ENCODE peak calls at places on chromosomes 2 and 18, in six cellular contexts. B is AG10803, J is ovary, R is left lung, K is right lobe of liver, H is sigmoid colon. M is an unnamed sample.
A peak's percentile ranks its signal among the peaks of the same experiment; 100 is the strongest.

GRCh38 chr2:148907085-148907785 is 32.2 kb downstream of the KIF5C start:
- DNase-seq in R (no peak), J (no peak), H (no peak), B (no peak), K (no peak), M (no peak)

GRCh38 chr2:33216508-33217182 is 259.8 kb upstream of the RASGRP3 start:
- DNase-seq in R (no peak), K (peak; percentile 84), H (peak; percentile 69), B (no peak), J (peak; percentile 38), M (no peak)

GRCh38 chr18:24019641-24020331 is 5.2 kb downstream of the TTC39C start:
- DNase-seq in J (no peak), K (no peak), H (no peak), R (no peak), B (peak; percentile 37), M (no peak)

GRCh38 chr18:28794459-28795245 is 617.7 kb upstream of the CDH2 start:
- DNase-seq in H (no peak), J (no peak), R (no peak), K (no peak), B (peak; percentile 50), M (no peak)

GRCh38 chr2:151770995-151771394 is 36.7 kb upstream of the NEB start:
- DNase-seq in K (no peak), H (no peak), R (no peak), B (no peak), J (no peak), M (no peak)

GRCh38 chr18:46474487-46475366 is 182.3 kb downstream of the LOXHD1 start:
- DNase-seq in R (no peak), B (no peak), H (no peak), J (no peak), K (no peak), M (peak; percentile 43)

GRCh38 chr2:223230352-223230751 is 178.4 kb downstream of the KCNE4 start:
- DNase-seq in K (no peak), R (no peak), B (no peak), H (no peak), J (no peak), M (no peak)

GRCh38 chr2:1548910-1549673 is 135.8 kb downstream of the TPO start:
- DNase-seq in K (no peak), B (no peak), R (peak; percentile 28), J (no peak), H (no peak), M (no peak)

GRCh38 chr2:148565272-148565894 is 79.2 kb upstream of the EPC2 start:
- DNase-seq in B (no peak), J (no peak), H (no peak), R (no peak), K (no peak), M (no peak)

GRCh38 chr2:19295998-19296502 is 62.4 kb downstream of the OSR1 start:
- DNase-seq in H (no peak), J (no peak), R (no peak), B (no peak), K (no peak), M (no peak)

GRCh38 chr2:45822272-45822630 is 170.8 kb downstream of the PRKCE start:
- DNase-seq in K (no peak), H (no peak), R (no peak), B (no peak), J (no peak), M (no peak)

GRCh38 chr18:8762968-8763367 is 57.6 kb downstream of the MTCL1 start:
- DNase-seq in R (no peak), H (no peak), B (no peak), J (no peak), K (no peak), M (no peak)

GRCh38 chr18:70338890-70339289 is 50.0 kb downstream of the SOCS6 start:
- DNase-seq in J (no peak), K (no peak), B (no peak), R (no peak), H (no peak), M (no peak)

GRCh38 chr2:219252900-219253752 is at the start of gene TUBA4B:
- DNase-seq in B (no peak), H (peak; percentile 78), R (peak; percentile 52), K (peak; percentile 64), J (peak; percentile 43), M (peak; percentile 80)

GRCh38 chr2:41736105-41736567 is 311.7 kb upstream of the PKDCC start:
- DNase-seq in K (no peak), J (no peak), H (no peak), R (no peak), B (peak; percentile 15), M (no peak)

GRCh38 chr2:169900686-169901085 is 73.4 kb downstream of the UBR3 start:
- DNase-seq in K (no peak), B (no peak), R (no peak), J (no peak), H (no peak), M (no peak)

GRCh38 chr2:238306680-238306998 is 13.7 kb upstream of the TRAF3IP1 start:
- DNase-seq in J (no peak), R (peak; percentile 11), B (no peak), H (peak; percentile 42), K (peak; percentile 76), M (peak; percentile 25)

GRCh38 chr2:217919781-217920351 is 82.9 kb downstream of the TNS1 start:
- DNase-seq in B (peak; percentile 81), H (peak; percentile 95), J (peak; percentile 63), K (no peak), R (no peak), M (no peak)

GRCh38 chr2:122960727-122961641 is 1064.1 kb upstream of the CNTNAP5 start:
- DNase-seq in R (peak; percentile 32), B (peak; percentile 12), H (no peak), J (no peak), K (no peak), M (no peak)

GRCh38 chr2:144460981-144461766 is 58.7 kb downstream of the ZEB2 start:
- DNase-seq in B (no peak), R (no peak), K (no peak), H (no peak), J (no peak), M (no peak)

GRCh38 chr18:69216390-69216789 is 184.3 kb upstream of the DOK6 start:
- DNase-seq in H (no peak), K (no peak), R (no peak), B (no peak), J (no peak), M (no peak)

GRCh38 chr2:96527052-96527964 is 9.2 kb upstream of the ARID5A start:
- DNase-seq in J (peak; percentile 59), B (no peak), R (no peak), K (no peak), H (peak; percentile 69), M (peak; percentile 72)

GRCh38 chr2:12213222-12213621 is 466.8 kb downstream of the LPIN1 start:
- DNase-seq in R (no peak), H (no peak), J (no peak), B (no peak), K (no peak), M (no peak)

GRCh38 chr2:196289000-196289399 is 117.6 kb upstream of the STK17B start:
- DNase-seq in H (no peak), K (no peak), R (no peak), J (no peak), B (no peak), M (no peak)

GRCh38 chr2:128686498-128686861 is 367.8 kb upstream of the HS6ST1 start:
- DNase-seq in J (no peak), K (no peak), H (no peak), R (no peak), B (no peak), M (no peak)

GRCh38 chr2:173851256-173851655 is 113.9 kb downstream of the SP3 start:
- DNase-seq in R (no peak), B (no peak), K (peak; percentile 90), H (no peak), J (no peak), M (no peak)

GRCh38 chr2:182836451-182836850 is 30.0 kb downstream of the FRZB start:
- DNase-seq in R (no peak), B (no peak), H (no peak), K (no peak), J (no peak), M (no peak)

GRCh38 chr18:8117008-8117376 is 492.2 kb upstream of the RAB12 start:
- DNase-seq in H (no peak), K (no peak), R (no peak), J (no peak), B (peak; percentile 38), M (no peak)

GRCh38 chr2:204145197-204146190 is 208.9 kb downstream of the ICOS start:
- DNase-seq in K (peak; percentile 81), B (peak; percentile 62), J (peak; percentile 60), R (peak; percentile 66), H (peak; percentile 88), M (peak; percentile 85)

GRCh38 chr2:35199298-35199697 is 1156.3 kb upstream of the CRIM1 start:
- DNase-seq in K (no peak), R (no peak), B (no peak), J (no peak), H (no peak), M (no peak)

GRCh38 chr2:11024010-11024615 is 112.4 kb downstream of the KCNF1 start:
- DNase-seq in J (peak; percentile 40), B (no peak), R (no peak), K (no peak), H (no peak), M (no peak)

GRCh38 chr18:56289381-56289780 is 349.0 kb downstream of the TXNL1 start:
- DNase-seq in J (no peak), H (no peak), B (no peak), K (no peak), R (no peak), M (no peak)
- H3K4me3 ChIP-seq in J (no peak overlapping the region), H (no peak overlapping the region), B (no peak overlapping the region), K (no peak overlapping the region), R (no peak overlapping the region), M (no peak overlapping the region)

GRCh38 chr18:76568726-76569125 is 73.7 kb upstream of the ZNF516 start:
- DNase-seq in R (no peak), J (no peak), K (no peak), B (no peak), H (no peak), M (no peak)
- H3K4me3 ChIP-seq in R (no peak overlapping the region), J (no peak overlapping the region), K (no peak overlapping the region), B (no peak overlapping the region), H (no peak overlapping the region), M (no peak overlapping the region)

GRCh38 chr2:108536133-108536780 is 2.0 kb downstream of the LIMS1 start:
- DNase-seq in J (no peak), R (no peak), K (no peak), H (no peak), B (peak; percentile 52), M (no peak)
- H3K4me3 ChIP-seq in J (no peak overlapping the region), R (peak overlapping the region; percentile 74), K (no peak overlapping the region), H (peak overlapping the region; percentile 89), B (peak overlapping the region; percentile 64), M (peak overlapping the region; percentile 79)

DNA sequence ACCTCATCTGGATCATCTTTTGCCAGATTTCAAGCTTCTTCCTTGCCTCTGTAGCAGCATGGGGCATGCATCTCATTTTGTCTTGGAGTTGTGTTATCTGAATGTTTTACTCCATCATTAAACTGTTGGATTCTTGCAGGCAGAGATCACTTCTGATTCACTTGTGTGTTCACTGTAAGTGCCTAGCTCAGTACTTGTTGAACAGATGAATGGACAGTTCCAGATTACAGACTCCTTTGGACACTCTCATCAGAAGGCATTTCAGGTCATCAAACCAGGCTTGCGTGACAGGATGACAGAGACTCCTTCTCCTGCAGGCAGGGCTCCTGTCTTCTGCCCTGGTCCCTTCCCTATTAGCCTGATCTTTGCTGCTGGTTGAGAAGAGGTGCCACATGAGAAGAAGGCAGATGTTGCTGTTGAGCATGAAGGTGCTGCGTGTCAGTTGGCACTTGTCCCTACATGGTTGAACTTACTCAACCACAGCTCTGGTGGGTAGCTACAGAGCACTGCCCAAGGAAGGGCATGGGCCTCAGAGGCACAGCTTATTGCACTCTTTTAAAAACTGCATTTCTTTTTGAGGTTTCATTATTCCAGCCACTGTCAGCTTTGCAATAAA is 58.9 kb downstream of the INPP4A start:
- DNase-seq in J (no peak), R (no peak), H (peak; percentile 43), K (peak; percentile 41), B (peak; percentile 21), M (no peak)
- H3K4me3 ChIP-seq in J (no peak overlapping the region), R (no peak overlapping the region), H (no peak overlapping the region), K (no peak overlapping the region), B (no peak overlapping the region), M (no peak overlapping the region)